ENCODE peak calls at places on chromosomes 11 and 22, in eight cellular contexts. X is NCI-H1092 treated with DMSO at 0.1 percent for 48 hours; M is epithelial cell of prostate; T is ACHN; Z is HS-5; K is activated naive CD4-positive, alpha-beta T cell treated with Interleukin-2 at 50 U/mL for 16 hours; F is trophoblast cell; L is HEK293T. C is an unnamed sample.

GRCh38 chr11:34493468-34493867 is 20.1 kb downstream of the ELF5 start:
- DNase-seq in K (no peak), Z (no peak), L (no peak), F (no peak), T (no peak), M (no peak), X (no peak), C (no peak)

GRCh38 chr11:72135891-72136676 is 559 bp downstream of the FOLR3 start:
- DNase-seq in Z (no peak), F (no peak), M (no peak), T (no peak), X (no peak), L (no peak), K (no peak), C (no peak)

GRCh38 chr11:121435796-121436511 is 16.2 kb upstream of the SORL1 start:
- DNase-seq in M (no peak), K (no peak), L (no peak), X (peak; percentile 26), F (no peak), T (no peak), Z (no peak), C (no peak)

GRCh38 chr11:113173023-113173594 is 141.3 kb upstream of the TTC12 start:
- DNase-seq in Z (no peak), K (no peak), F (no peak), T (no peak), M (no peak), L (no peak), X (no peak), C (no peak)

GRCh38 chr11:62242021-62242420 is at the start of gene SCGB1D2:
- DNase-seq in F (no peak), Z (no peak), L (peak; percentile 21), X (peak; percentile 91), K (no peak), M (peak; percentile 66), T (no peak), C (no peak)

GRCh38 chr11:68961245-68961644 is 19.5 kb downstream of the MRGPRD start:
- DNase-seq in X (no peak), T (no peak), L (no peak), Z (no peak), K (no peak), M (no peak), F (no peak), C (no peak)

GRCh38 chr11:96207459-96208449 is 135.2 kb downstream of the MAML2 start:
- DNase-seq in L (no peak), X (no peak), T (no peak), F (no peak), K (no peak), Z (no peak), M (peak; percentile 77), C (peak; percentile 41)

GRCh38 chr11:44308256-44308922 is 1.6 kb downstream of the ALX4 start:
- DNase-seq in K (no peak), T (no peak), Z (no peak), F (no peak), X (no peak), L (no peak), M (no peak), C (no peak)

GRCh38 chr11:727859-728748 is 19.2 kb upstream of the TALDO1 start:
- DNase-seq in T (peak; percentile 95), X (peak; percentile 44), Z (peak; percentile 86), F (peak; percentile 93), M (peak; percentile 78), K (peak; percentile 84), L (peak; percentile 87), C (peak; percentile 81)

GRCh38 chr22:46454910-46455269 is 82.5 kb downstream of the CELSR1 start:
- DNase-seq in X (no peak), M (peak; percentile 72), Z (no peak), L (no peak), F (peak; percentile 86), K (no peak), T (peak; percentile 35), C (no peak)

GRCh38 chr11:33721291-33721840 is 14.9 kb downstream of the CD59 start:
- DNase-seq in M (no peak), T (no peak), F (no peak), Z (no peak), X (no peak), K (no peak), L (no peak), C (no peak)

GRCh38 chr11:82996966-82997606 is 74.6 kb downstream of the RAB30 start:
- DNase-seq in T (no peak), K (no peak), M (no peak), F (peak; percentile 54), Z (no peak), L (no peak), X (no peak), C (no peak)

GRCh38 chr11:1752907-1753425 is 2.6 kb upstream of the IFITM10 start:
- DNase-seq in L (no peak), X (no peak), T (no peak), K (no peak), F (no peak), M (no peak), Z (no peak), C (no peak)

GRCh38 chr11:83088965-83089364 is 17.3 kb upstream of the RAB30 start:
- DNase-seq in K (no peak), L (no peak), Z (no peak), M (no peak), T (peak; percentile 12), X (no peak), F (no peak), C (no peak)

GRCh38 chr11:46290598-46291309 is 13.3 kb downstream of the CREB3L1 start:
- DNase-seq in L (peak; percentile 37), Z (peak; percentile 93), M (no peak), T (peak; percentile 89), F (no peak), X (no peak), K (no peak), C (peak; percentile 55)

GRCh38 chr22:37167176-37167980 is 17.7 kb upstream of the IL2RB start:
- DNase-seq in X (no peak), T (no peak), Z (no peak), M (no peak), L (no peak), K (no peak), F (no peak), C (no peak)

GRCh38 chr11:38274031-38274430 is 1676.0 kb upstream of the RAG2 start:
- DNase-seq in K (no peak), M (no peak), L (no peak), Z (no peak), F (no peak), X (no peak), T (no peak), C (no peak)

GRCh38 chr22:35684270-35684700 is 33.4 kb upstream of the APOL5 start:
- DNase-seq in K (no peak), Z (no peak), T (peak; percentile 12), X (peak; percentile 45), M (no peak), L (no peak), F (no peak), C (no peak)

GRCh38 chr22:46533434-46533833 is 4.0 kb downstream of the CELSR1 start:
- DNase-seq in M (no peak), Z (no peak), T (peak; percentile 86), F (no peak), K (no peak), X (no peak), L (no peak), C (no peak)

GRCh38 chr22:32177221-32177765 is 18.2 kb upstream of the C22orf42 start:
- DNase-seq in L (no peak), K (no peak), X (no peak), F (no peak), M (no peak), T (no peak), Z (no peak), C (no peak)

GRCh38 chr11:107712342-107712741 is 486 bp upstream of the SLN start:
- DNase-seq in X (no peak), Z (no peak), M (no peak), F (no peak), K (no peak), T (no peak), L (no peak), C (no peak)

GRCh38 chr11:18790820-18791174 is 801 bp downstream of the PTPN5 start:
- DNase-seq in F (no peak), X (no peak), T (no peak), K (no peak), Z (no peak), L (no peak), M (no peak), C (no peak)

GRCh38 chr11:126343051-126343450 is 12.4 kb upstream of the ST3GAL4 start:
- DNase-seq in X (no peak), L (no peak), M (no peak), F (no peak), Z (no peak), K (no peak), T (no peak), C (no peak)

GRCh38 chr11:61639816-61640443 is 40.3 kb upstream of the DAGLA start:
- DNase-seq in L (no peak), K (no peak), Z (no peak), X (no peak), T (no peak), F (no peak), M (no peak), C (no peak)